ENCODE peak calls at places on chromosomes 3 and 15, in four cellular contexts. J is HFFc6, O is smooth muscle cell of the brain vasculature, F is cardiac fibroblast. B is an unnamed sample.

GRCh38 chr3:183449391-183449790 is 21.0 kb upstream of the MCF2L2 start:
- DNase-seq in J (peak; percentile 15), F (peak; percentile 48), O (no peak), B (no peak)

GRCh38 chr3:60855250-60855649 is 396.0 kb downstream of the FHIT start:
- DNase-seq in J (no peak), F (no peak), O (no peak), B (no peak)

GRCh38 chr3:189237516-189237915 is 65.7 kb downstream of the TPRG1 start:
- DNase-seq in J (no peak), O (no peak), F (no peak), B (no peak)

GRCh38 chr15:93043621-93044300 is 45.2 kb downstream of the RGMA start:
- DNase-seq in F (no peak), J (no peak), O (no peak), B (no peak)

GRCh38 chr3:194296832-194297666 is 54.1 kb downstream of the CPN2 start:
- DNase-seq in F (no peak), O (no peak), J (no peak), B (no peak)

GRCh38 chr3:98797905-98798304 is 34.8 kb downstream of the ST3GAL6 start:
- DNase-seq in F (no peak), O (no peak), J (no peak), B (no peak)

GRCh38 chr15:85504739-85505676 is 124.6 kb downstream of the AKAP13 start:
- DNase-seq in F (peak; percentile 85), O (peak; percentile 49), J (peak; percentile 66), B (no peak)

GRCh38 chr3:170699158-170700053 is 113.5 kb upstream of the SLC7A14 start:
- DNase-seq in J (no peak), F (peak; percentile 33), O (no peak), B (no peak)

GRCh38 chr3:152054315-152054714 is 180.9 kb downstream of the SUCNR1 start:
- DNase-seq in O (no peak), J (no peak), F (no peak), B (no peak)

GRCh38 chr3:137121704-137122314 is 164.0 kb downstream of the IL20RB start:
- DNase-seq in O (peak; percentile 1), J (peak; percentile 26), F (peak; percentile 63), B (peak; percentile 18)

GRCh38 chr3:19959505-19959904 is 12.6 kb downstream of the RAB5A start:
- DNase-seq in F (no peak), J (no peak), O (no peak), B (no peak)

GRCh38 chr15:29968099-29968892 is 114.5 kb upstream of the GOLGA8J start:
- DNase-seq in F (no peak), J (no peak), O (no peak), B (no peak)

GRCh38 chr3:123947482-123947881 is 13.5 kb downstream of the CCDC14 start:
- DNase-seq in J (no peak), F (no peak), O (no peak), B (no peak)

GRCh38 chr3:171862993-171863521 is 19.9 kb downstream of the TMEM212 start:
- DNase-seq in J (no peak), F (peak; percentile 85), O (no peak), B (peak; percentile 89)

GRCh38 chr3:62884041-62884870 is 9.0 kb upstream of the CADPS start:
- DNase-seq in F (no peak), J (no peak), O (no peak), B (no peak)

GRCh38 chr3:176867681-176868663 is 329.3 kb downstream of the TBL1XR1 start:
- DNase-seq in F (peak; percentile 36), O (no peak), J (no peak), B (no peak)

GRCh38 chr15:65576669-65577068 is 34.3 kb downstream of the INTS14 start:
- DNase-seq in F (peak; percentile 64), J (peak; percentile 78), O (no peak), B (no peak)

GRCh38 chr3:7205535-7206331 is 344.8 kb downstream of the GRM7 start:
- DNase-seq in J (no peak), O (no peak), F (no peak), B (no peak)

GRCh38 chr3:178082508-178082907 is 453.7 kb upstream of the KCNMB2 start:
- DNase-seq in F (no peak), J (no peak), O (no peak), B (no peak)